ENCODE peak calls at places on chromosome 3, in seven cellular contexts. C is GM23338; U is GM10248; F is dorsolateral prefrontal cortex; B is PC-9; R is activated CD4-positive, alpha-beta T cell treated with anti-CD3 and anti-CD28 coated beads, Interleukin-2, amount 10 ng/mL, durations not matched to agents 7 days and 5 days; H is stimulated activated CD8-positive, alpha-beta memory T cell treated with anti-CD3 and anti-CD28 coated beads, Interleukin-15, amount 100 ng/mL, for 24 hours. I is an unnamed sample.

GRCh38 chr3:15327941-15328340 is 4.4 kb downstream of the SH3BP5 start:
- DNase-seq in C (no peak), U (no peak), F (no peak), B (peak; percentile 85), R (peak; percentile 36), H (no peak), I (peak; percentile 40)

GRCh38 chr3:194136519-194137313 is 768 bp downstream of the HES1 start:
- DNase-seq in C (peak; percentile 74), U (no peak), F (no peak), B (peak; percentile 65), R (peak; percentile 40), H (no peak), I (peak; percentile 55)

GRCh38 chr3:1190576-1190975 is 97.8 kb downstream of the CNTN6 start:
- DNase-seq in C (no peak), U (no peak), F (no peak), B (no peak), R (no peak), H (no peak), I (no peak)

GRCh38 chr3:191499307-191500125 is 38.6 kb downstream of the PYDC2 start:
- DNase-seq in C (peak; percentile 13), U (no peak), F (peak; percentile 66), B (no peak), R (no peak), H (no peak), I (no peak)

GRCh38 chr3:136787226-136787793 is 31.6 kb upstream of the SLC35G2 start:
- DNase-seq in C (no peak), U (peak; percentile 47), F (no peak), B (no peak), R (peak; percentile 27), H (no peak), I (peak; percentile 54)

GRCh38 chr3:129352045-129352444 is 73.4 kb downstream of the HMCES start:
- DNase-seq in C (peak; percentile 78), U (no peak), F (no peak), B (no peak), R (no peak), H (no peak), I (no peak)

GRCh38 chr3:84961492-84962255 is 2.9 kb downstream of the CADM2 start:
- DNase-seq in C (no peak), U (no peak), F (no peak), B (no peak), R (no peak), H (no peak), I (no peak)

GRCh38 chr3:187848396-187848795 is 103.1 kb upstream of the BCL6 start:
- DNase-seq in C (no peak), U (no peak), F (no peak), B (peak; percentile 30), R (no peak), H (no peak), I (no peak)

GRCh38 chr3:32249184-32249782 is 10.8 kb downstream of the CMTM8 start:
- DNase-seq in C (no peak), U (no peak), F (no peak), B (peak; percentile 88), R (no peak), H (no peak), I (no peak)

GRCh38 chr3:132726341-132726823 is 4.2 kb upstream of the NPHP3 start:
- DNase-seq in C (peak; percentile 59), U (peak; percentile 24), F (no peak), B (peak; percentile 44), R (peak; percentile 8), H (no peak), I (no peak)

GRCh38 chr3:23942546-23942945 is 2.5 kb upstream of the NR1D2 start:
- DNase-seq in C (no peak), U (no peak), F (no peak), B (no peak), R (no peak), H (no peak), I (no peak)

GRCh38 chr3:33419948-33420347 is 20.3 kb downstream of the UBP1 start:
- DNase-seq in C (no peak), U (no peak), F (no peak), B (no peak), R (no peak), H (no peak), I (no peak)

GRCh38 chr3:155252021-155252420 is 41.5 kb downstream of the STRIT1 start:
- DNase-seq in C (no peak), U (no peak), F (no peak), B (no peak), R (no peak), H (no peak), I (no peak)

GRCh38 chr3:157077565-157077991 is 82.4 kb downstream of the CCNL1 start:
- DNase-seq in C (peak; percentile 15), U (no peak), F (no peak), B (no peak), R (no peak), H (no peak), I (no peak)

GRCh38 chr3:80771085-80771484 is 990.4 kb downstream of the GBE1 start:
- DNase-seq in C (no peak), U (no peak), F (no peak), B (no peak), R (no peak), H (no peak), I (no peak)

GRCh38 chr3:11143476-11143875 is 10.8 kb upstream of the HRH1 start:
- DNase-seq in C (no peak), U (no peak), F (no peak), B (no peak), R (no peak), H (no peak), I (no peak)

GRCh38 chr3:160948273-160948672 is 156.9 kb downstream of the B3GALNT1 start:
- DNase-seq in C (no peak), U (no peak), F (no peak), B (no peak), R (no peak), H (no peak), I (no peak)

GRCh38 chr3:58441514-58442450 is 8.2 kb upstream of the PDHB start:
- DNase-seq in C (peak; percentile 47), U (no peak), F (no peak), B (no peak), R (no peak), H (no peak), I (no peak)

GRCh38 chr3:13379191-13379830 is 40.8 kb downstream of the NUP210 start:
- DNase-seq in C (no peak), U (no peak), F (peak; percentile 67), B (no peak), R (no peak), H (no peak), I (no peak)

GRCh38 chr3:59759298-59760169 is 709.7 kb upstream of the CFAP20DC start:
- DNase-seq in C (no peak), U (no peak), F (no peak), B (no peak), R (no peak), H (no peak), I (no peak)

I was measured in activated CD4-positive, alpha-beta memory T cell treated with anti-CD3 and anti-CD28 coated beads, Interleukin-2, amount 10 ng/mL, durations not matched to agents 7 days and 5 days.